ENCODE peak calls at places on chromosome 16, in ten cellular contexts. H is SK-N-SH, O is GM23338, D is dorsolateral prefrontal cortex, R is astrocyte of the cerebellum, M is foreskin fibroblast, U is psoas muscle, N is IMR-90, G is HCT116, I is BJ. S is an unnamed sample.

GRCh38 chr16:88597856-88598491 is 27.8 kb downstream of the ZC3H18 start:
- DNase-seq in H (no peak), O (no peak), D (no peak), R (no peak), M (no peak), U (no peak), N (no peak), G (no peak), I (no peak), S (no peak)

GRCh38 chr16:50526796-50527195 is 21.4 kb upstream of the NKD1 start:
- DNase-seq in H (no peak), O (no peak), D (no peak), R (no peak), M (no peak), U (no peak), N (no peak), G (no peak), I (no peak), S (no peak)

GRCh38 chr16:54503011-54503410 is 216.4 kb upstream of the IRX3 start:
- DNase-seq in H (no peak), O (no peak), D (no peak), R (no peak), M (no peak), U (peak; percentile 18), N (no peak), G (no peak), I (no peak), S (no peak)

GRCh38 chr16:65201446-65202010 is 79.7 kb upstream of the CDH11 start:
- DNase-seq in H (no peak), O (no peak), D (no peak), R (no peak), M (no peak), U (no peak), N (peak; percentile 19), G (no peak), I (no peak), S (no peak)

GRCh38 chr16:83116274-83116892 is 489.6 kb downstream of the CDH13 start:
- DNase-seq in H (no peak), O (peak; percentile 39), D (no peak), R (no peak), M (peak; percentile 49), U (no peak), N (no peak), G (no peak), I (no peak), S (no peak)

GRCh38 chr16:87936375-87937230 is at the start of gene CA5A:
- DNase-seq in H (no peak), O (no peak), D (no peak), R (no peak), M (no peak), U (no peak), N (no peak), G (no peak), I (no peak), S (no peak)

GRCh38 chr16:54462151-54462651 is 175.6 kb upstream of the IRX3 start:
- DNase-seq in H (no peak), O (no peak), D (no peak), R (peak; percentile 69), M (peak; percentile 70), U (no peak), N (no peak), G (no peak), I (peak; percentile 56), S (no peak)

GRCh38 chr16:53207810-53208752 is 153.3 kb downstream of the CHD9 start:
- DNase-seq in H (peak; percentile 77), O (peak; percentile 80), D (peak; percentile 50), R (peak; percentile 72), M (peak; percentile 84), U (no peak), N (peak; percentile 83), G (peak; percentile 19), I (peak; percentile 37), S (peak; percentile 78)

GRCh38 chr16:23836404-23837291 is 865 bp downstream of the PRKCB start:
- DNase-seq in H (peak; percentile 55), O (peak; percentile 68), D (no peak), R (no peak), M (no peak), U (peak; percentile 19), N (no peak), G (no peak), I (no peak), S (no peak)

GRCh38 chr16:62135903-62136302 is 99.7 kb upstream of the CDH8 start:
- DNase-seq in H (no peak), O (no peak), D (no peak), R (peak; percentile 86), M (no peak), U (no peak), N (no peak), G (no peak), I (peak; percentile 26), S (no peak)

GRCh38 chr16:75576384-75576811 is 10.2 kb downstream of the GABARAPL2 start:
- DNase-seq in H (no peak), O (no peak), D (no peak), R (no peak), M (no peak), U (no peak), N (no peak), G (no peak), I (no peak), S (no peak)

GRCh38 chr16:72951916-72952315 is 96.0 kb downstream of the ZFHX3 start:
- DNase-seq in H (no peak), O (no peak), D (no peak), R (no peak), M (no peak), U (no peak), N (no peak), G (no peak), I (no peak), S (no peak)
- H3K4me3 ChIP-seq in H (no peak overlapping the region), O (no peak overlapping the region), D (no peak overlapping the region), R (no peak overlapping the region), M (no peak overlapping the region), U (peak overlapping the region; percentile 36), N (no peak overlapping the region), G (no peak overlapping the region), I (no peak overlapping the region), S (no peak overlapping the region)

DNA sequence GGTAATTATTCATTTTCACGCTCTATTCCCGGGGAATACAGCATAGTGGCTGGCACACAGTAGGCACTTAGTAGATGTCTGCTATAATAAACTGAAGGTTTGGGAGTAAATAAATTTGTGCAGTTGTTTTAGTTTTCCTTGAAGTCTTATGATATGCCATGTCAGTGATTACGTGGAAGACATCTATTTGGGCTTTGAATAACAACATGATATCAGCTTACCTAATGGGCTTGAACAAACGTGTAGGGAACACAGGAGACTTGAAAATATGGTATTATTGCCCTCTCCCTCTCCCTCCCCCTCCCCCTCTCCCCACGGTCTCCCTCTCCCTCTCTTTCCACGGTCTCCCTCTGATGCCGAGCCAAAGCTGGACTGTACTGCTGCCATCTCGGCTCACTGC is 36.3 kb upstream of the NETO2 start:
- DNase-seq in H (no peak), O (no peak), D (no peak), R (no peak), M (no peak), U (no peak), N (no peak), G (no peak), I (no peak), S (no peak)
- TF ChIP-seq CTCF in H (no peak), O (no peak), D (no peak), R (no peak), M (no peak), U (no peak), N (no peak), G (no peak), I (no peak), S (no peak)

GRCh38 chr16:15854906-15855703 is 1.7 kb downstream of the MYH11 start:
- DNase-seq in H (no peak), O (no peak), D (no peak), R (no peak), M (no peak), U (no peak), N (no peak), G (no peak), I (no peak), S (no peak)
- H3K4me3 ChIP-seq in H (no peak overlapping the region), O (no peak overlapping the region), D (no peak overlapping the region), R (no peak overlapping the region), M (no peak overlapping the region), U (peak overlapping the region; percentile 61), N (no peak overlapping the region), G (no peak overlapping the region), I (no peak overlapping the region), S (no peak overlapping the region)

DNA sequence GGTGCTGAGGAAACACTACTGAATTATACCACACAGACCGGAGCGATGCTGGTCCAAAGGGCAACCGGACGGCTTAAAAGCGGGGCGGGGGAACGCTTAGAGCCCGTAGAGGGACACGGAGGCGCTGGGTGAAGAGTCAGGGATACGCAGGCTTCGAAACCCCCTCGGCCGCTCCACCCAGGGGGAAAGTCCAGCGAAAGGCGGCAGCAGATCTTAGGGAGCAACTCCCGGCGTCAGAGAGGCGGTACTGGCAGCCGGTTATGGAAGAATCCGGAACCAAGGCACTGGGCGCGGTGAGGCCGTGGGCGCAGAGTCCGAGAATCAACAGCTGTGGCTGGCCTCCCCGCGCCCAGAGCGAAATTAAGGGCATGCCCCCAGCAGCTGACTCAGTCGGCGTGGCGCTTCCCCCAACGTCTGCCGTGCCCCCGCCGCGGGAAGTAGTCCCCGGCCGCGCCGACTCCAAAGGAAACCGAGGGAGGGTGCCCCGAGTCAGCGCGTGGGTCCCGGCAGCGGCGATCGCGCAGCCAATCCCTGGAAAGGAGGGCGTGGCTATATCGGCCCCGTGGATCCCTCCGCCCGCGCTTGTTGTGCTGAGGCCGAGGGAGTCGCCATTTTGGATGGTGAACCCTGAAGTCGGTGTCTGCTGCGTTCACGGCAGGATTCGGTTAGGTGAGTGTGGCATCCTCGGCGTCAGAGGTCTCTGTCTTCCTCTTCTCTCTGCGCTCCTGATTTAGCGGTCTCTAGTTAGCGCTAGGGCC is at the start of gene IST1:
- DNase-seq in H (peak; percentile 98), O (peak; percentile 99), D (peak; percentile 98), R (peak; percentile 97), M (peak; percentile 100), U (peak; percentile 99), N (peak; percentile 99), G (peak; percentile 96), I (peak; percentile 76), S (peak; percentile 91)
- TF ChIP-seq CTCF in H (no peak), O (no peak), D (peak; percentile 15), R (no peak), M (no peak), U (no peak), N (no peak), G (no peak), I (peak; percentile 16), S (no peak)

GRCh38 chr16:67244387-67245188 is 2.7 kb downstream of the FHOD1 start:
- DNase-seq in H (no peak), O (no peak), D (no peak), R (peak; percentile 53), M (peak; percentile 94), U (peak; percentile 85), N (peak; percentile 87), G (peak; percentile 63), I (peak; percentile 64), S (no peak)
- H3K4me3 ChIP-seq in H (no peak overlapping the region), O (peak overlapping the region; percentile 89), D (peak overlapping the region; percentile 77), R (peak overlapping the region; percentile 91), M (peak overlapping the region; percentile 13), U (peak overlapping the region; percentile 94), N (no peak overlapping the region), G (peak overlapping the region; percentile 92), I (no peak overlapping the region), S (no peak overlapping the region)

DNA sequence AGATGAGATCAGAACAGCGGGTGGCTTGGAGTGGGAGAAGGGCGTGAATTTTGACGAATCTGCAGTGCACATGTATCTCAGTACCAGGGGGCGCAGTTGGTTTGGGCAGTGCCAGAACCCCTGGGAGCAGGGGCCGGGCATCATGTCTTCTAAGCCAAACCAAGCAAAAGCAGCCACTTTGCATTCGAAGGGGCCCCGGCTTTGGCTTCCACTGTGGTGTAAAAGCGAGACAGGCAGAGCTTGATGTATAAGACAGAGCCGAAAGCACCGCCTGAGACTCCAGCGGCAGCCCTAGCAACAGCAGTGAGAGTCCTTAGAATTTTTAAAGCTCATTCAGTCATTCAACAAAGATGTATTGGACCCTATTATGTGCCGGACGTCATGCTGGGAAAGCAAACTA is 3.8 kb upstream of the XYLT1 start:
- DNase-seq in H (no peak), O (no peak), D (no peak), R (no peak), M (no peak), U (no peak), N (no peak), G (no peak), I (no peak), S (no peak)
- TF ChIP-seq CTCF in H (no peak), O (no peak), D (no peak), R (peak; percentile 11), M (no peak), U (no peak), N (no peak), G (no peak), I (no peak), S (no peak)

S was measured in LNCaP clone FGC.